ENCODE peak calls at places on chromosomes 16 and 17, in seven cellular contexts. N, K, T, J, D, Y and Z are unnamed samples.

GRCh38 chr16:70598937-70599503 is 47.3 kb upstream of the IL34 start:
- DNase-seq in N (no peak), K (no peak), T (no peak), J (no peak), D (no peak), Y (no peak), Z (no peak)

GRCh38 chr16:16062023-16062932 is 112.9 kb downstream of the ABCC1 start:
- DNase-seq in N (no peak), K (no peak), T (no peak), J (no peak), D (no peak), Y (no peak), Z (no peak)

GRCh38 chr17:1714488-1714979 is 4.4 kb upstream of the TLCD2 start:
- DNase-seq in N (no peak), K (no peak), T (peak), J (peak), D (no peak), Y (no peak), Z (no peak)

GRCh38 chr17:79109584-79109983 is 35.0 kb downstream of the ENGASE start:
- DNase-seq in N (no peak), K (no peak), T (peak), J (peak), D (no peak), Y (no peak), Z (no peak)

GRCh38 chr17:41521574-41522261 is 3.0 kb upstream of the KRT15 start:
- DNase-seq in N (no peak), K (no peak), T (no peak), J (peak), D (no peak), Y (no peak), Z (no peak)

GRCh38 chr17:76734080-76734840 is 2.9 kb downstream of the SRSF2 start:
- DNase-seq in N (no peak), K (no peak), T (no peak), J (no peak), D (no peak), Y (no peak), Z (no peak)

GRCh38 chr16:47311738-47312505 is 148.9 kb downstream of the ITFG1 start:
- DNase-seq in N (no peak), K (no peak), T (no peak), J (peak), D (no peak), Y (no peak), Z (no peak)

GRCh38 chr17:79338142-79338541 is 263.5 kb downstream of the ENGASE start:
- DNase-seq in N (no peak), K (no peak), T (no peak), J (no peak), D (no peak), Y (no peak), Z (no peak)

GRCh38 chr17:27856676-27857429 is 36.3 kb downstream of the LYRM9 start:
- DNase-seq in N (no peak), K (no peak), T (no peak), J (no peak), D (no peak), Y (no peak), Z (peak)

GRCh38 chr17:19336938-19337711 is 25.4 kb downstream of the B9D1 start:
- DNase-seq in N (no peak), K (no peak), T (no peak), J (no peak), D (no peak), Y (no peak), Z (no peak)